ENCODE peak calls at places on chromosomes 4 and X, in seven cellular contexts. O is cardiac muscle cell; Z is A549; F is heart right ventricle; I is Karpas-422; Q is left ventricle myocardium inferior; X is CD8-positive, alpha-beta memory T cell. L is an unnamed sample.

GRCh38 chrX:70592091-70592490 is 147.5 kb downstream of the DLG3 start:
- DNase-seq in F (no peak), I (no peak), O (no peak), X (no peak), Q (no peak), Z (peak; percentile 55), L (no peak)

GRCh38 chrX:110081740-110082139 is 78.8 kb downstream of the TMEM164 start:
- DNase-seq in Z (peak; percentile 64), F (peak; percentile 13), O (no peak), I (no peak), X (no peak), Q (peak; percentile 56), L (peak; percentile 40)

GRCh38 chr4:159395693-159396092 is 292.8 kb downstream of the RAPGEF2 start:
- DNase-seq in I (no peak), X (no peak), Z (no peak), F (no peak), Q (no peak), O (no peak), L (no peak)

GRCh38 chr4:75724867-75725724 is 719 bp downstream of the USO1 start:
- DNase-seq in O (peak; percentile 87), Z (peak; percentile 63), X (peak; percentile 54), F (peak; percentile 71), Q (peak; percentile 77), I (peak; percentile 80), L (peak; percentile 87)

GRCh38 chrX:18793601-18794089 is 86.2 kb downstream of the PPEF1 start:
- DNase-seq in O (no peak), Z (peak; percentile 75), Q (no peak), X (no peak), F (no peak), I (no peak), L (no peak)

GRCh38 chrX:13891367-13892146 is 74.7 kb upstream of the GPM6B start:
- DNase-seq in Q (no peak), Z (no peak), F (no peak), O (no peak), X (no peak), I (no peak), L (no peak)

GRCh38 chr4:27090406-27090805 is 229.8 kb downstream of the STIM2 start:
- DNase-seq in O (no peak), I (peak; percentile 21), X (no peak), Z (no peak), F (no peak), Q (no peak), L (no peak)

GRCh38 chrX:19535481-19535880 is 20.2 kb upstream of the MAP3K15 start:
- DNase-seq in Q (no peak), F (no peak), Z (peak; percentile 54), I (peak; percentile 75), X (no peak), O (peak; percentile 23), L (no peak)

GRCh38 chr4:159416073-159416472 is 313.2 kb downstream of the RAPGEF2 start:
- DNase-seq in X (no peak), O (no peak), F (no peak), Z (no peak), Q (no peak), I (no peak), L (no peak)

GRCh38 chr4:111064342-111064993 is 441.6 kb upstream of the PITX2 start:
- DNase-seq in I (no peak), O (no peak), Z (peak; percentile 73), X (no peak), Q (no peak), F (no peak), L (no peak)

GRCh38 chr4:149264093-149264733 is 551.4 kb downstream of the IQCM start:
- DNase-seq in O (peak; percentile 70), X (no peak), Q (no peak), F (no peak), I (peak; percentile 84), Z (peak; percentile 55), L (no peak)

GRCh38 chrX:126509917-126510316 is 42.7 kb downstream of the DCAF12L1 start:
- DNase-seq in O (no peak), Z (no peak), Q (no peak), X (no peak), I (no peak), F (no peak), L (no peak)

GRCh38 chrX:88613338-88613737 is 133.7 kb upstream of the CPXCR1 start:
- DNase-seq in Q (no peak), Z (peak; percentile 10), X (no peak), I (peak; percentile 67), O (peak; percentile 73), F (no peak), L (no peak)

GRCh38 chr4:19982556-19982955 is 269.1 kb upstream of the SLIT2 start:
- DNase-seq in F (no peak), Q (no peak), X (no peak), Z (no peak), O (no peak), I (no peak), L (no peak)

GRCh38 chrX:34288782-34289181 is 156.7 kb upstream of the FAM47A start:
- DNase-seq in F (no peak), I (no peak), Q (no peak), Z (no peak), X (no peak), O (no peak), L (no peak)

GRCh38 chrX:63656871-63657580 is 128.0 kb downstream of the ARHGEF9 start:
- DNase-seq in X (no peak), F (peak; percentile 4), Z (no peak), O (no peak), I (no peak), Q (no peak), L (no peak)

GRCh38 chr4:1628892-1629703 is 55.0 kb downstream of the FAM53A start:
- DNase-seq in Q (peak; percentile 56), I (peak; percentile 86), O (peak; percentile 73), Z (peak; percentile 27), X (peak; percentile 61), F (peak; percentile 62), L (peak; percentile 77)

GRCh38 chr4:11650801-11651596 is 222.3 kb upstream of the HS3ST1 start:
- DNase-seq in F (no peak), I (no peak), Q (no peak), X (no peak), O (no peak), Z (peak; percentile 41), L (no peak)

GRCh38 chr4:121706595-121707021 is 9.8 kb upstream of the ANXA5 start:
- DNase-seq in F (no peak), Q (no peak), Z (no peak), I (no peak), O (no peak), X (peak; percentile 38), L (no peak)

GRCh38 chrX:2311483-2311882 is 189.3 kb downstream of the DHRSX start:
- DNase-seq in Z (no peak), O (no peak), Q (no peak), I (no peak), F (no peak), X (no peak), L (no peak)

GRCh38 chrX:26466387-26466786 is 250.4 kb downstream of the MAGEB5 start:
- DNase-seq in Q (no peak), F (no peak), Z (no peak), X (no peak), O (no peak), I (no peak), L (no peak)

GRCh38 chrX:134365923-134366322 is 94.0 kb upstream of the HPRT1 start:
- DNase-seq in I (no peak), O (no peak), Q (no peak), F (no peak), X (no peak), Z (peak; percentile 1), L (no peak)

GRCh38 chr4:16269742-16270522 is 43.7 kb upstream of the TAPT1 start:
- DNase-seq in Z (no peak), F (no peak), I (no peak), Q (no peak), O (no peak), X (no peak), L (peak; percentile 52)

GRCh38 chrX:13569479-13570244 is at the start of gene EGFL6:
- DNase-seq in Q (no peak), F (no peak), O (peak; percentile 12), Z (no peak), X (no peak), I (no peak), L (no peak)

GRCh38 chrX:104370089-104370488 is 115.4 kb upstream of the ESX1 start:
- DNase-seq in O (peak; percentile 10), Z (peak; percentile 28), F (no peak), X (no peak), I (no peak), Q (no peak), L (no peak)

DNA sequence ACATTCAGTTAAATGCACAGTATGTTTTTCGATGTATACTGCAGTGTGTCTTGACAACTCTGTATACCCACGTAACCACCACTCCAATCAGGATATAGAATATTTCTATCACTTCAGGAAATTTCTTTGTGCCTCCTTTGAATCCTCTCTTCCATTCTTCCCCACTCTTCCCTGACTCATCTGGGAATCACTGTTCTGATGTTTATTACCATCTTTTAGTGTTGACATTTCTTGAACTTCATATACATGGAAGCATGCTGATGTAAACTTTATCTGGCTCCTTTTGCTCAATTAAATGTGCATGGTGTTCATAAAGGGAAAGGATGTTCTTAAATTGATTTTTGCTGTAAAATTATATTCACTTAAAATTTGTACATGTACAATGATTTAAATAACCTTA is 319.9 kb downstream of the PCDH7 start:
- DNase-seq in I (no peak), X (no peak), O (no peak), Z (no peak), Q (no peak), F (no peak), L (no peak)
- H3K27ac ChIP-seq in I (no peak overlapping the region), X (no peak overlapping the region), O (no peak overlapping the region), Z (no peak overlapping the region), Q (no peak overlapping the region), F (no peak overlapping the region), L (no peak overlapping the region)

DNA sequence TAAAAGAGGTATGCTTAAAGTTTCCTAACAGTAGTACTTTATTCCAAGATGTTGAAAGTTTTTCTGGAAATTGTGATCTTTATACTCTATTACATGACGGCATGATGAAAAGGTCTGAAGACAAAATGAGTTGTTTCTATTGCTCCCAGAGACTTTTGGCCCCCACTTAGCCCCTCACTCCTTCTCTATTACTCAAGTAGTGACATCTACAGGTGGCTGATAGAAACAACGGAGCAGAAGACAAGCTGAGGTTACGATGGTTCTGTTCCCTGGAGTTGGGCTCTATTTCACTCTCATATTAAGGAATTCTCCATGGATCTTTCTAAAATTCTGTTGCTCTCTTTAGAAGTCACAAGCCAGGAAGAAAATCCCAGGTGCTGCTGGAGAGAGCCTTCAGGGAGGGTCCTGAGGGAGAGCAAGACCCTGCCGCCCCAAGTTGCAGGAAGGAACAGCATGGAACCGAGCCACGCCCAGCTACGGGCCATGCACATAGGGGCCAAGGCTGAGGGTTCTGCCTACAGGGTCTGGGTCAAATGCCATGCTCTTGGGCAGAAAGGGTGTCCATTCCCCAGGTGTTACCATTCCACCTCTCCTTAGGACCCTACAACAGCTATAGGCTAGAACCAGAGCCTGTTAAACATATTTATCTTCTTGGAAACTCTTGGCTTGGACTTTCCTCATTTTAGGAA is 22.7 kb downstream of the RPL9 start:
- DNase-seq in Q (no peak), Z (no peak), O (no peak), X (no peak), I (peak; percentile 50), F (no peak), L (no peak)
- H3K4me3 ChIP-seq in Q (no peak overlapping the region), Z (no peak overlapping the region), O (no peak overlapping the region), X (no peak overlapping the region), I (no peak overlapping the region), F (no peak overlapping the region), L (no peak overlapping the region)

GRCh38 chr4:2861631-2862436 is 18.2 kb downstream of the ADD1 start:
- DNase-seq in Q (no peak), F (no peak), O (no peak), X (no peak), Z (no peak), I (no peak), L (no peak)
- H3K4me1 ChIP-seq in Q (peaks cover 100% of the 10 kb centered on the region), F (peaks cover 85% of the 10 kb centered on the region), O (peaks cover 63% of the 10 kb centered on the region), X (peaks cover 51% of the 10 kb centered on the region), Z (peaks cover 44% of the 10 kb centered on the region), I (peaks cover 22% of the 10 kb centered on the region), L (peaks cover 100% of the 10 kb centered on the region)

GRCh38 chr4:88820723-88821368 is 123.2 kb upstream of the NAP1L5 start:
- DNase-seq in F (no peak), O (no peak), X (no peak), Z (no peak), Q (no peak), I (no peak), L (no peak)
- H3K27ac ChIP-seq in F (peak overlapping the region; percentile 88), O (peak overlapping the region; percentile 91), X (peak overlapping the region; percentile 83), Z (no peak overlapping the region), Q (peak overlapping the region; percentile 91), I (no peak overlapping the region), L (peak overlapping the region; percentile 89)